ENCODE peak calls at places on chromosomes 4 and X, in six cellular contexts. J is HCT116; L is NCI-H187 treated with DMSO at 0.1 percent for 48 hours; U is choroid plexus epithelial cell; P is globus pallidus; K is activated CD4-positive, alpha-beta T cell treated with anti-CD3 and anti-CD28 coated beads, Interleukin-2, amount 50 U/mL, for 4 hours. E is an unnamed sample.

GRCh38 chr4:74370912-74371311 is 6.0 kb downstream of the EREG start:
- DNase-seq in L (no peak), U (peak), K (no peak), P (peak), J (peak), E (no peak)

GRCh38 chr4:139872274-139872673 is 206.7 kb downstream of the MGST2 start:
- DNase-seq in L (no peak), J (no peak), K (no peak), P (no peak), U (peak), E (no peak)

GRCh38 chrX:11341274-11342256 is 48.4 kb downstream of the AMELX start:
- DNase-seq in P (no peak), L (no peak), J (no peak), K (no peak), U (peak), E (no peak)

GRCh38 chr4:41361831-41362646 is 105.3 kb downstream of the UCHL1 start:
- DNase-seq in U (no peak), P (peak), L (peak), K (no peak), J (no peak), E (no peak)

GRCh38 chr4:31791666-31792065 is 1071.5 kb downstream of the PCDH7 start:
- DNase-seq in L (no peak), K (no peak), P (no peak), J (no peak), U (no peak), E (no peak)

GRCh38 chr4:98262431-98262830 is 1.2 kb downstream of the RAP1GDS1 start:
- DNase-seq in P (peak), J (no peak), L (no peak), U (peak), K (no peak), E (no peak)

GRCh38 chr4:76238701-76239100 is 12.8 kb upstream of the FAM47E start:
- DNase-seq in P (no peak), K (no peak), U (no peak), L (no peak), J (no peak), E (no peak)

GRCh38 chrX:111869639-111870034 is 6.3 kb upstream of the TRPC5OS start:
- DNase-seq in U (peak), L (peak), P (peak), J (peak), K (no peak), E (no peak)

GRCh38 chr4:38842998-38843397 is 13.6 kb downstream of the TLR6 start:
- DNase-seq in P (no peak), K (no peak), L (peak), J (no peak), U (no peak), E (no peak)

GRCh38 chrX:56788229-56788628 is 59.2 kb downstream of the NBDY start:
- DNase-seq in K (no peak), P (peak), U (no peak), L (no peak), J (no peak), E (no peak)